ENCODE peak calls at places on chromosome 22, in six cellular contexts. P is IMR-90, N is cardiac muscle cell, I is colonic mucosa, G is foreskin keratinocyte, Y is GM23338. D is an unnamed sample. For H3K4me1, the result is how much of the 10 kb centered on the place peaks cover.

GRCh38 chr22:29570912-29571549 is 9.9 kb downstream of the NIPSNAP1 start:
- DNase-seq in P (no peak), N (no peak), I (no peak), G (no peak), Y (no peak), D (no peak)

GRCh38 chr22:35311551-35311999 is 11.9 kb downstream of the TOM1 start:
- DNase-seq in P (no peak), N (no peak), I (peak), G (no peak), Y (peak), D (no peak)

GRCh38 chr22:42939451-42939881 is 75.5 kb downstream of the PACSIN2 start:
- DNase-seq in P (no peak), N (no peak), I (peak), G (no peak), Y (peak), D (no peak)

GRCh38 chr22:19125474-19126308 is 3.5 kb upstream of the DGCR2 start:
- DNase-seq in P (no peak), N (no peak), I (no peak), G (no peak), Y (no peak), D (no peak)

GRCh38 chr22:39234867-39235687 is 9.7 kb downstream of the PDGFB start:
- DNase-seq in P (no peak), N (no peak), I (peak), G (no peak), Y (no peak), D (no peak)

GRCh38 chr22:27269751-27270586 is 531.6 kb downstream of the MN1 start:
- DNase-seq in P (no peak), N (no peak), I (no peak), G (no peak), Y (no peak), D (no peak)

GRCh38 chr22:38921126-38921525 is 36.3 kb upstream of the APOBEC3A start:
- DNase-seq in P (no peak), N (no peak), I (peak), G (peak), Y (no peak), D (no peak)

GRCh38 chr22:22558972-22559603 is at the start of gene PRAME:
- DNase-seq in P (peak), N (peak), I (peak), G (no peak), Y (peak), D (peak)

GRCh38 chr22:25167082-25167481 is 32.6 kb upstream of the CRYBB3 start:
- DNase-seq in P (no peak), N (no peak), I (no peak), G (no peak), Y (no peak), D (no peak)

GRCh38 chr22:46058591-46059519 is 81.9 kb upstream of the WNT7B start:
- DNase-seq in P (no peak), N (no peak), I (no peak), G (no peak), Y (no peak), D (peak)
- H3K4me1 ChIP-seq in P (under half), N (under half), I (under half), G (under half), Y (under half), D (under half)

GRCh38 chr22:34108168-34108567 is 187.9 kb upstream of the LARGE1 start:
- DNase-seq in P (no peak), N (no peak), I (no peak), G (no peak), Y (no peak), D (no peak)

GRCh38 chr22:34105461-34106062 is 185.3 kb upstream of the LARGE1 start:
- DNase-seq in P (no peak), N (no peak), I (peak), G (no peak), Y (peak), D (peak)

GRCh38 chr22:34099278-34099677 is 179.0 kb upstream of the LARGE1 start:
- DNase-seq in P (no peak), N (no peak), I (peak), G (no peak), Y (no peak), D (no peak)

GRCh38 chr22:34096770-34097169 is 176.5 kb upstream of the LARGE1 start:
- DNase-seq in P (no peak), N (no peak), I (no peak), G (no peak), Y (no peak), D (no peak)

DNA sequence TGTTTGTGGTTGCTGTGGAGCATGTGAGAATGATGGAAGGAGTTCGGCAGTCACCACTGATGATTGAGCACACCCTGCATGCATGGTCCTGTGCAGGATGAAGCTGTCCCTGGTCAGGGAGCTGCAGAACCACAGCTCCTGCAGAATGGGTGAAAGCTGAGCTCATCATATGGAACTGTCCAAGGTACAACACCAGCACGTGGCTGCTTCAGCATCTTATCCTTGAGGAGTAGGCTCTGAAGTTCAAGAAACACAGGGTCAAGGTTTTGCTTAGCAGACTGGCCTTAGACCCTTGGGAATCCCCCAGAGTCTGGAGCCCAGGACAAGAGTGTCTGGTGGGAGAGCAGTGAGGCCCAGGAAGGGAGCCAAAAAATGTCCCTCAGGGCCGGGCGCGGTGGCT is 182.4 kb upstream of the LARGE1 start:
- DNase-seq in P (no peak), N (no peak), I (no peak), G (no peak), Y (peak), D (no peak)
- H3K4me1 ChIP-seq in P (under half), N (under half), I (under half), G (under half), Y (under half), D (under half)

DNA sequence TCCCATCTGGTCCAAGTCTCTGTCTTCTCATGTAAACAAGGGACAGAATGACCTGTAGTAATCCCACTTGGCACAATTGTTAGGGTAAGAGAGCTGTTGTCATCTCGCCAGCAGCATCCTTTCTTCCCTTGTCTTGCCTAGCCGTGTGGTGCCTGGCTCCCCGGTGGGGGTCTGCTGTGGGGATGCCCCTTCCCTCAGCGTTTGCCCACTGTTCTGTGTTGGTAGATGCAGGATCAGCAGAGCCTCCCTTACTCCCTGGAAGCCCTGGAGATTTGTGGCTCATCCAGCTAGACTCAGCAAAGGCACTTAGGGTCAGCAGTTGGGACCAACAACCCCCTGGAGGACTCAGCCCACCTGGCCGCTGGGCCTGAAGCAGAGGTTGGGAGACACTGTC is 13.0 kb downstream of the ACO2 start:
- DNase-seq in P (no peak), N (no peak), I (no peak), G (no peak), Y (peak), D (no peak)
- H3K4me1 ChIP-seq in P (under half), N (under half), I (under half), G (under half), Y (under half), D (under half)

GRCh38 chr22:47251911-47252310 is 489.5 kb downstream of the TBC1D22A start:
- DNase-seq in P (no peak), N (no peak), I (no peak), G (no peak), Y (no peak), D (no peak)

GRCh38 chr22:47248925-47249324 is 486.5 kb downstream of the TBC1D22A start:
- DNase-seq in P (no peak), N (no peak), I (no peak), G (no peak), Y (no peak), D (no peak)

GRCh38 chr22:47247609-47248240 is 485.3 kb downstream of the TBC1D22A start:
- DNase-seq in P (no peak), N (no peak), I (no peak), G (no peak), Y (no peak), D (no peak)

GRCh38 chr22:47249370-47249928 is 487.0 kb downstream of the TBC1D22A start:
- DNase-seq in P (no peak), N (no peak), I (no peak), G (no peak), Y (no peak), D (no peak)

GRCh38 chr22:47250995-47251765 is 488.7 kb downstream of the TBC1D22A start:
- DNase-seq in P (no peak), N (no peak), I (no peak), G (no peak), Y (no peak), D (no peak)
- H3K4me1 ChIP-seq in P (under half), N (under half), I (under half), G (under half), Y (under half), D (under half)

GRCh38 chr22:32728291-32728690 is 73.2 kb upstream of the TIMP3 start:
- DNase-seq in P (no peak), N (no peak), I (no peak), G (no peak), Y (no peak), D (no peak)
- H3K4me1 ChIP-seq in P (under half), N (under half), I (under half), G (under half), Y (under half), D (under half)

GRCh38 chr22:37302617-37303555 is 20.6 kb downstream of the CYTH4 start:
- DNase-seq in P (peak), N (no peak), I (no peak), G (no peak), Y (no peak), D (no peak)

GRCh38 chr22:37306494-37306829 is 24.2 kb downstream of the CYTH4 start:
- DNase-seq in P (no peak), N (no peak), I (no peak), G (no peak), Y (no peak), D (no peak)

GRCh38 chr22:37305873-37306272 is 23.6 kb downstream of the CYTH4 start:
- DNase-seq in P (no peak), N (no peak), I (no peak), G (no peak), Y (no peak), D (no peak)

GRCh38 chr22:37303821-37304274 is 21.5 kb downstream of the CYTH4 start:
- DNase-seq in P (peak), N (peak), I (no peak), G (peak), Y (no peak), D (no peak)

DNA sequence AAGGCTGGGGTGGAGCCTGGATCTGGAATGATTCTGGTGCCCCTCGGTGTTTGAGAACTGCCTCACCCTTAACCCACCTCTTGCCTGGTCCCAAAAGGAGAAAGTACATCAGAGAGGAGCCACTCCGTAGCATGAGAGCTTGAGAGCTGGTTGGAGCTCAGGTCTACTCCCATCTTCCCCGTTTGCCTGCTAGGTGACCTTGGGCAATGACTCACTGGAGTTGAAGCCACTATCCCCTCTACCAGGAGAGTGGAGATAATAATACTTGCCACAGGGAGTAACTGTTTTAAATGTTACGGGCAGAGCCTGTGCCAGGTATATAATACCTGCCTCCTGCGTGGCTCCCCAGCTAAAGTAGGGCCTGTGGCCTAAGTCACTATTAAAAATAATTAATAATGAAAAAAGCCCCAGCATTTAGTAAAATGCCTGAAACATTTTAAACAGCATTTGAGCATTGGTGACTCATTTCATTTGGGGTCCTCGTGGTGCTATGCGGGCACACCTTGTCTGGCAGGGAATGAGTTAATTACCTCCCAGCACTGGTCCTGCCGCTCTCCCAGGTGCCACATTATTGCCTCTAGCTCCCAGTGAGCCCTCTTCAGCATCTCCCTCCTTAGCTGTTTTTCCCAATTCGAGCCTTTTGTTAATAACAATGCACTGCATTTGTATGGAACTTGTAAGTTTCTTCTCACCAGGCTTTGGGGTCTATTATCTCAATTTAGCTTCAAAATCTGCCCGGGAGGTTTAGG is 22.5 kb downstream of the CYTH4 start:
- DNase-seq in P (peak), N (peak), I (no peak), G (no peak), Y (peak), D (no peak)
- H3K4me1 ChIP-seq in P (half or more), N (under half), I (under half), G (under half), Y (under half), D (under half)

GRCh38 chr22:46062232-46062615 is 85.3 kb upstream of the WNT7B start:
- DNase-seq in P (no peak), N (no peak), I (no peak), G (no peak), Y (no peak), D (no peak)
- H3K4me1 ChIP-seq in P (under half), N (under half), I (under half), G (under half), Y (under half), D (under half)

GRCh38 chr22:20262582-20263147 is 5.5 kb downstream of the RTN4R start:
- DNase-seq in P (no peak), N (no peak), I (no peak), G (no peak), Y (no peak), D (no peak)

GRCh38 chr22:20264614-20265452 is 3.3 kb downstream of the RTN4R start:
- DNase-seq in P (no peak), N (no peak), I (no peak), G (no peak), Y (no peak), D (no peak)

GRCh38 chr22:20259336-20259705 is 8.8 kb downstream of the RTN4R start:
- DNase-seq in P (no peak), N (no peak), I (no peak), G (no peak), Y (no peak), D (no peak)

GRCh38 chr22:20260071-20260722 is 7.9 kb downstream of the RTN4R start:
- DNase-seq in P (no peak), N (no peak), I (no peak), G (no peak), Y (no peak), D (no peak)

DNA sequence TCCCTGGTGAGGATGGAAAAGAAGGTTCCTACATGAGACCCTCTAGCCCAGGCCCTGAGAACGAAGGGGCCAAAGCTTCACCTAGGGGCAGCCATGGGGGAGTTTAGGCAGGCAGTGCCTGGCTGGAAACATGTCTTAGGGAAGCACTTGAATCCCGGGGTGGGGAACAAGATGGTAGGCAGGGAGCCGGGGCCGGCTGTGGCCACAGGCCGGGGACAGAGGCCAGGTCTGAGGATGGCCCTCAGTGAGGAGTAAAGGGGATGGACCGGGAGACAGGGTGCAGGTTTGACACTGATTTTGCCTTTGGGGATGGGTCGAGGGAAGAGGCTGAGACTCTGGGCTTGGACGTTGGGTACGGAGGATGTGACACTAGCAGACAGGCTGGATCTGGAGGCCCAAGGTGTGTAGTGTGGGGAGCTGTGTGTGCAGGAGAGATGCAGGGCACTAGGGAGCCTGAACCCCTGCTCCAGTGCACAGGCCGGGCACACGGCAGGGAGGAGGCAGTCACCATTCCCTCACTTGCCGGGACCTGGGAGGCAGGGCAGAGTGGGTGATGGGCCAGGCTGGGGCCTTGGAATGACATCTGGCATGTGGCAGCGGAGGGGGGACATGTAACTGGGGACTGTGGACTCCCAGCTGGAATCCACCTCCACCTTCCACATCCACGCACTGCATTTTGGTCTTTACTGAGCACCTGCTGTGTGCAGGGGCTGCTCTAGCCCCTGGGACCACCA is 6.1 kb downstream of the RTN4R start:
- DNase-seq in P (no peak), N (no peak), I (no peak), G (no peak), Y (no peak), D (no peak)
- H3K4me1 ChIP-seq in P (under half), N (under half), I (under half), G (under half), Y (under half), D (under half)

GRCh38 chr22:46238541-46238940 is 11.6 kb downstream of the CDPF1 start:
- DNase-seq in P (no peak), N (no peak), I (no peak), G (no peak), Y (no peak), D (no peak)
- H3K4me1 ChIP-seq in P (under half), N (under half), I (under half), G (under half), Y (under half), D (under half)

D was measured in ovary.